ENCODE peak calls at places on chromosomes 13 and 19, in four cellular contexts. R is IMR-90, V is ELR, Q is progenitor cell of endocrine pancreas. G is an unnamed sample.

GRCh38 chr13:110485604-110486003 is 75.9 kb downstream of the RAB20 start:
- DNase-seq in R (no peak), V (no peak), Q (no peak), G (no peak)

GRCh38 chr19:35882074-35882832 is 13.9 kb downstream of the APLP1 start:
- DNase-seq in R (peak), V (peak), Q (no peak), G (peak)

GRCh38 chr13:82294226-82294625 is 1588.0 kb downstream of the SLITRK1 start:
- DNase-seq in R (no peak), V (no peak), Q (no peak), G (no peak)

GRCh38 chr19:18456974-18457373 is 19.0 kb upstream of the ISYNA1 start:
- DNase-seq in R (no peak), V (no peak), Q (no peak), G (no peak)

GRCh38 chr19:45711851-45712698 is 18.6 kb downstream of the FBXO46 start:
- DNase-seq in R (no peak), V (no peak), Q (no peak), G (no peak)

GRCh38 chr19:18424890-18425514 is 5.8 kb downstream of the SSBP4 start:
- DNase-seq in R (no peak), V (no peak), Q (no peak), G (no peak)

GRCh38 chr19:4758082-4758481 is 33.5 kb upstream of the FEM1A start:
- DNase-seq in R (no peak), V (no peak), Q (no peak), G (no peak)

GRCh38 chr19:29741776-29742175 is 26.7 kb upstream of the C19orf12 start:
- DNase-seq in R (no peak), V (no peak), Q (no peak), G (no peak)

GRCh38 chr13:88857256-88857655 is 1186.1 kb downstream of the SLITRK5 start:
- DNase-seq in R (no peak), V (peak), Q (no peak), G (no peak)

GRCh38 chr13:96898855-96899254 is 95.4 kb downstream of the OXGR1 start:
- DNase-seq in R (no peak), V (no peak), Q (no peak), G (no peak)

GRCh38 chr19:3250675-3251074 is 26.2 kb downstream of the CELF5 start:
- DNase-seq in R (no peak), V (peak), Q (no peak), G (peak)

GRCh38 chr13:113630804-113631203 is 27.2 kb downstream of the ATP4B start:
- DNase-seq in R (no peak), V (no peak), Q (no peak), G (no peak)

GRCh38 chr13:97911311-97912138 is 42.0 kb upstream of the IPO5 start:
- DNase-seq in R (peak), V (peak), Q (no peak), G (peak)

GRCh38 chr13:48231080-48231479 is 1.9 kb upstream of the ITM2B start:
- DNase-seq in R (no peak), V (no peak), Q (no peak), G (no peak)

GRCh38 chr13:109955598-109955997 is 169.2 kb upstream of the IRS2 start:
- DNase-seq in R (peak), V (no peak), Q (no peak), G (no peak)

GRCh38 chr13:59305896-59306295 is 857.8 kb downstream of the DIAPH3 start:
- DNase-seq in R (no peak), V (no peak), Q (no peak), G (no peak)

GRCh38 chr19:4597278-4597974 is 37.9 kb upstream of the SEMA6B start:
- DNase-seq in R (no peak), V (no peak), Q (no peak), G (no peak)

GRCh38 chr13:74550039-74550438 is 415.8 kb upstream of the KLF12 start:
- DNase-seq in R (no peak), V (no peak), Q (no peak), G (no peak)

GRCh38 chr13:98089246-98089645 is 53.6 kb upstream of the FARP1 start:
- DNase-seq in R (peak), V (peak), Q (no peak), G (no peak)

GRCh38 chr19:18287836-18288772 is 6.7 kb upstream of the JUND start:
- DNase-seq in R (no peak), V (no peak), Q (no peak), G (no peak)

GRCh38 chr13:113786262-113786841 is 27.3 kb downstream of the TMEM255B start:
- DNase-seq in R (peak), V (peak), Q (no peak), G (peak)

GRCh38 chr19:48400018-48400742 is 6.7 kb downstream of the GRIN2D start:
- DNase-seq in R (peak), V (peak), Q (no peak), G (peak)

GRCh38 chr13:74771964-74772363 is 637.8 kb upstream of the KLF12 start:
- DNase-seq in R (peak), V (peak), Q (no peak), G (no peak)

GRCh38 chr13:65530688-65531087 is 1699.4 kb downstream of the PCDH9 start:
- DNase-seq in R (no peak), V (no peak), Q (no peak), G (no peak)

GRCh38 chr19:1211494-1212234 is 6.1 kb downstream of the STK11 start:
- DNase-seq in R (no peak), V (no peak), Q (no peak), G (no peak)

GRCh38 chr19:38046254-38047047 is 139.4 kb downstream of the SIPA1L3 start:
- DNase-seq in R (no peak), V (no peak), Q (no peak), G (no peak)

GRCh38 chr13:99269627-99270252 is 11.6 kb upstream of the GPR18 start:
- DNase-seq in R (peak), V (peak), Q (no peak), G (peak)

GRCh38 chr13:109764474-109765292 is 21.7 kb downstream of the IRS2 start:
- DNase-seq in R (peak), V (peak), Q (no peak), G (no peak)

GRCh38 chr13:33069365-33069764 is 53.1 kb downstream of the KL start:
- DNase-seq in R (no peak), V (peak), Q (no peak), G (no peak)

GRCh38 chr13:33471182-33471581 is 185.6 kb upstream of the STARD13 start:
- DNase-seq in R (peak), V (no peak), Q (no peak), G (no peak)

G was measured in RKO.